ENCODE peak calls at places on chromosome 3, in nine cellular contexts. W is NCI-H1417, B is A172, N is HFF-Myc, J is Ammon's horn, Q is lung microvascular endothelial cell, H is AG04450, F is RPMI8226, Z is NCI-H748 treated with DMSO at 0.1 percent for 48 hours. T is an unnamed sample.

GRCh38 chr3:32391643-32392529 is at the start of gene CMTM7:
- DNase-seq in W (peak), B (peak), N (no peak), J (no peak), Q (peak), H (no peak), F (peak), Z (no peak), T (peak)

GRCh38 chr3:195030791-195031321 is 240.1 kb downstream of the XXYLT1 start:
- DNase-seq in W (no peak), B (peak), N (no peak), J (no peak), Q (peak), H (no peak), F (no peak), Z (no peak), T (peak)

GRCh38 chr3:28916713-28917499 is 364.0 kb upstream of the RBMS3 start:
- DNase-seq in W (no peak), B (peak), N (no peak), J (peak), Q (peak), H (peak), F (peak), Z (peak), T (peak)

GRCh38 chr3:48405971-48406370 is 23.9 kb downstream of the PLXNB1 start:
- DNase-seq in W (no peak), B (no peak), N (no peak), J (no peak), Q (no peak), H (no peak), F (no peak), Z (no peak), T (no peak)

GRCh38 chr3:46905191-46905560 is 27.7 kb downstream of the PTH1R start:
- DNase-seq in W (no peak), B (no peak), N (no peak), J (no peak), Q (no peak), H (no peak), F (no peak), Z (no peak), T (no peak)

GRCh38 chr3:3589715-3590130 is 209.5 kb upstream of the LRRN1 start:
- DNase-seq in W (no peak), B (no peak), N (no peak), J (no peak), Q (no peak), H (no peak), F (no peak), Z (no peak), T (no peak)

GRCh38 chr3:195119461-195120198 is 151.3 kb downstream of the XXYLT1 start:
- DNase-seq in W (no peak), B (peak), N (peak), J (no peak), Q (peak), H (peak), F (no peak), Z (no peak), T (peak)

GRCh38 chr3:122799322-122799721 is 4.5 kb downstream of the SLC49A4 start:
- DNase-seq in W (no peak), B (no peak), N (no peak), J (no peak), Q (no peak), H (no peak), F (no peak), Z (no peak), T (no peak)

GRCh38 chr3:106824856-106825255 is 552.4 kb upstream of the CCDC54 start:
- DNase-seq in W (no peak), B (peak), N (no peak), J (peak), Q (peak), H (peak), F (peak), Z (no peak), T (peak)

T was measured in endothelial cell of umbilical vein.